ENCODE peak calls at places on chromosomes 12 and 14, in eight cellular contexts. One of them, this sample, is unnamed.

GRCh38 chr14:104395276-104395675 is 184.3 kb upstream of the C14orf180 start:
- DNase-seq in CD8-positive, alpha-beta memory T cell: no peak
- DNase-seq in cardiac septum: peak; percentile 57
- DNase-seq in stimulated activated CD4-positive, alpha-beta T cell treated with anti-CD3 and anti-CD28 coated beads, TNF-alpha, amount 100 ng/mL, for 48 hours: no peak
- DNase-seq in EL: no peak
- DNase-seq in M059J: no peak
- DNase-seq in brain microvascular endothelial cell: no peak
- DNase-seq in germinal center: no peak
- DNase-seq in this sample: no peak

GRCh38 chr14:59754256-59754655 is 116.3 kb downstream of the RTN1 start:
- DNase-seq in stimulated activated CD4-positive, alpha-beta T cell treated with anti-CD3 and anti-CD28 coated beads, TNF-alpha, amount 100 ng/mL, for 48 hours: no peak
- DNase-seq in cardiac septum: no peak
- DNase-seq in brain microvascular endothelial cell: no peak
- DNase-seq in EL: peak; percentile 17
- DNase-seq in M059J: no peak
- DNase-seq in germinal center: no peak
- DNase-seq in CD8-positive, alpha-beta memory T cell: no peak
- DNase-seq in this sample: no peak

GRCh38 chr12:2619136-2619535 is 175.6 kb upstream of the FKBP4 start:
- DNase-seq in EL: no peak
- DNase-seq in M059J: no peak
- DNase-seq in CD8-positive, alpha-beta memory T cell: no peak
- DNase-seq in germinal center: no peak
- DNase-seq in cardiac septum: no peak
- DNase-seq in stimulated activated CD4-positive, alpha-beta T cell treated with anti-CD3 and anti-CD28 coated beads, TNF-alpha, amount 100 ng/mL, for 48 hours: no peak
- DNase-seq in brain microvascular endothelial cell: no peak
- DNase-seq in this sample: no peak

GRCh38 chr12:127162902-127163301 is 1104.1 kb upstream of the TMEM132C start:
- DNase-seq in germinal center: no peak
- DNase-seq in M059J: peak; percentile 76
- DNase-seq in stimulated activated CD4-positive, alpha-beta T cell treated with anti-CD3 and anti-CD28 coated beads, TNF-alpha, amount 100 ng/mL, for 48 hours: peak; percentile 21
- DNase-seq in EL: peak; percentile 78
- DNase-seq in brain microvascular endothelial cell: peak; percentile 76
- DNase-seq in CD8-positive, alpha-beta memory T cell: no peak
- DNase-seq in cardiac septum: no peak
- DNase-seq in this sample: no peak

GRCh38 chr14:51479584-51480305 is 172.0 kb upstream of the FRMD6 start:
- DNase-seq in germinal center: no peak
- DNase-seq in M059J: peak; percentile 51
- DNase-seq in stimulated activated CD4-positive, alpha-beta T cell treated with anti-CD3 and anti-CD28 coated beads, TNF-alpha, amount 100 ng/mL, for 48 hours: no peak
- DNase-seq in CD8-positive, alpha-beta memory T cell: no peak
- DNase-seq in cardiac septum: no peak
- DNase-seq in EL: no peak
- DNase-seq in brain microvascular endothelial cell: no peak
- DNase-seq in this sample: no peak

GRCh38 chr12:87967871-87968270 is 61.3 kb downstream of the C12orf50 start:
- DNase-seq in stimulated activated CD4-positive, alpha-beta T cell treated with anti-CD3 and anti-CD28 coated beads, TNF-alpha, amount 100 ng/mL, for 48 hours: no peak
- DNase-seq in M059J: peak; percentile 8
- DNase-seq in EL: no peak
- DNase-seq in germinal center: no peak
- DNase-seq in cardiac septum: no peak
- DNase-seq in brain microvascular endothelial cell: no peak
- DNase-seq in CD8-positive, alpha-beta memory T cell: no peak
- DNase-seq in this sample: no peak

GRCh38 chr14:38238332-38238731 is 17.6 kb downstream of the CLEC14A start:
- DNase-seq in stimulated activated CD4-positive, alpha-beta T cell treated with anti-CD3 and anti-CD28 coated beads, TNF-alpha, amount 100 ng/mL, for 48 hours: no peak
- DNase-seq in brain microvascular endothelial cell: no peak
- DNase-seq in EL: peak; percentile 61
- DNase-seq in M059J: peak; percentile 36
- DNase-seq in germinal center: no peak
- DNase-seq in CD8-positive, alpha-beta memory T cell: no peak
- DNase-seq in cardiac septum: no peak
- DNase-seq in this sample: no peak

GRCh38 chr12:19712041-19712440 is 272.7 kb downstream of the AEBP2 start:
- DNase-seq in stimulated activated CD4-positive, alpha-beta T cell treated with anti-CD3 and anti-CD28 coated beads, TNF-alpha, amount 100 ng/mL, for 48 hours: no peak
- DNase-seq in EL: peak; percentile 82
- DNase-seq in brain microvascular endothelial cell: peak; percentile 86
- DNase-seq in cardiac septum: no peak
- DNase-seq in CD8-positive, alpha-beta memory T cell: no peak
- DNase-seq in germinal center: no peak
- DNase-seq in M059J: peak; percentile 90
- DNase-seq in this sample: no peak

GRCh38 chr12:14948672-14949071 is 10.3 kb upstream of the ERP27 start:
- DNase-seq in M059J: peak; percentile 92
- DNase-seq in stimulated activated CD4-positive, alpha-beta T cell treated with anti-CD3 and anti-CD28 coated beads, TNF-alpha, amount 100 ng/mL, for 48 hours: no peak
- DNase-seq in EL: peak; percentile 79
- DNase-seq in brain microvascular endothelial cell: peak; percentile 84
- DNase-seq in cardiac septum: no peak
- DNase-seq in germinal center: peak; percentile 77
- DNase-seq in CD8-positive, alpha-beta memory T cell: peak; percentile 48
- DNase-seq in this sample: no peak

GRCh38 chr12:102095677-102096263 is 24.1 kb downstream of the NUP37 start:
- DNase-seq in brain microvascular endothelial cell: peak; percentile 41
- DNase-seq in stimulated activated CD4-positive, alpha-beta T cell treated with anti-CD3 and anti-CD28 coated beads, TNF-alpha, amount 100 ng/mL, for 48 hours: no peak
- DNase-seq in germinal center: no peak
- DNase-seq in cardiac septum: no peak
- DNase-seq in CD8-positive, alpha-beta memory T cell: no peak
- DNase-seq in M059J: peak; percentile 9
- DNase-seq in EL: peak; percentile 15
- DNase-seq in this sample: no peak

GRCh38 chr14:35961697-35962274 is 135.6 kb downstream of the BRMS1L start:
- DNase-seq in EL: no peak
- DNase-seq in CD8-positive, alpha-beta memory T cell: no peak
- DNase-seq in germinal center: no peak
- DNase-seq in M059J: no peak
- DNase-seq in stimulated activated CD4-positive, alpha-beta T cell treated with anti-CD3 and anti-CD28 coated beads, TNF-alpha, amount 100 ng/mL, for 48 hours: no peak
- DNase-seq in brain microvascular endothelial cell: no peak
- DNase-seq in cardiac septum: no peak
- DNase-seq in this sample: no peak

GRCh38 chr12:92042791-92043531 is 102.7 kb downstream of the BTG1 start:
- DNase-seq in brain microvascular endothelial cell: no peak
- DNase-seq in CD8-positive, alpha-beta memory T cell: no peak
- DNase-seq in M059J: peak; percentile 72
- DNase-seq in EL: peak; percentile 43
- DNase-seq in germinal center: no peak
- DNase-seq in cardiac septum: no peak
- DNase-seq in stimulated activated CD4-positive, alpha-beta T cell treated with anti-CD3 and anti-CD28 coated beads, TNF-alpha, amount 100 ng/mL, for 48 hours: no peak
- DNase-seq in this sample: no peak

GRCh38 chr12:31650927-31651326 is 8.6 kb upstream of the ETFBKMT start:
- DNase-seq in cardiac septum: no peak
- DNase-seq in stimulated activated CD4-positive, alpha-beta T cell treated with anti-CD3 and anti-CD28 coated beads, TNF-alpha, amount 100 ng/mL, for 48 hours: no peak
- DNase-seq in germinal center: no peak
- DNase-seq in EL: peak; percentile 19
- DNase-seq in M059J: peak; percentile 78
- DNase-seq in CD8-positive, alpha-beta memory T cell: no peak
- DNase-seq in brain microvascular endothelial cell: no peak
- DNase-seq in this sample: no peak

GRCh38 chr12:116406529-116406928 is 129.0 kb upstream of the MED13L start:
- DNase-seq in EL: peak; percentile 94
- DNase-seq in stimulated activated CD4-positive, alpha-beta T cell treated with anti-CD3 and anti-CD28 coated beads, TNF-alpha, amount 100 ng/mL, for 48 hours: no peak
- DNase-seq in CD8-positive, alpha-beta memory T cell: no peak
- DNase-seq in M059J: peak; percentile 96
- DNase-seq in germinal center: no peak
- DNase-seq in cardiac septum: peak; percentile 89
- DNase-seq in brain microvascular endothelial cell: peak; percentile 67
- DNase-seq in this sample: no peak

GRCh38 chr12:46219892-46220655 is 48.8 kb downstream of the SLC38A1 start:
- DNase-seq in brain microvascular endothelial cell: peak; percentile 57
- DNase-seq in stimulated activated CD4-positive, alpha-beta T cell treated with anti-CD3 and anti-CD28 coated beads, TNF-alpha, amount 100 ng/mL, for 48 hours: peak; percentile 51
- DNase-seq in EL: peak; percentile 92
- DNase-seq in germinal center: no peak
- DNase-seq in CD8-positive, alpha-beta memory T cell: peak; percentile 67
- DNase-seq in M059J: peak; percentile 98
- DNase-seq in cardiac septum: no peak
- DNase-seq in this sample: no peak

GRCh38 chr12:15227004-15227679 is 5.9 kb upstream of the RERG start:
- DNase-seq in cardiac septum: no peak
- DNase-seq in stimulated activated CD4-positive, alpha-beta T cell treated with anti-CD3 and anti-CD28 coated beads, TNF-alpha, amount 100 ng/mL, for 48 hours: no peak
- DNase-seq in M059J: peak; percentile 37
- DNase-seq in brain microvascular endothelial cell: peak; percentile 65
- DNase-seq in EL: peak; percentile 42
- DNase-seq in CD8-positive, alpha-beta memory T cell: no peak
- DNase-seq in germinal center: peak; percentile 21
- DNase-seq in this sample: no peak

GRCh38 chr12:124720687-124721500 is 142.8 kb downstream of the SCARB1 start:
- DNase-seq in cardiac septum: no peak
- DNase-seq in CD8-positive, alpha-beta memory T cell: no peak
- DNase-seq in M059J: peak; percentile 94
- DNase-seq in stimulated activated CD4-positive, alpha-beta T cell treated with anti-CD3 and anti-CD28 coated beads, TNF-alpha, amount 100 ng/mL, for 48 hours: no peak
- DNase-seq in germinal center: no peak
- DNase-seq in EL: peak; percentile 72
- DNase-seq in brain microvascular endothelial cell: no peak
- DNase-seq in this sample: no peak

GRCh38 chr12:58711968-58712367 is 208.3 kb downstream of the LRIG3 start:
- DNase-seq in EL: peak; percentile 49
- DNase-seq in M059J: peak; percentile 84
- DNase-seq in cardiac septum: no peak
- DNase-seq in CD8-positive, alpha-beta memory T cell: no peak
- DNase-seq in germinal center: no peak
- DNase-seq in brain microvascular endothelial cell: peak; percentile 68
- DNase-seq in stimulated activated CD4-positive, alpha-beta T cell treated with anti-CD3 and anti-CD28 coated beads, TNF-alpha, amount 100 ng/mL, for 48 hours: no peak
- DNase-seq in this sample: no peak

GRCh38 chr12:18320036-18320617 is 58.8 kb downstream of the PIK3C2G start:
- DNase-seq in brain microvascular endothelial cell: peak; percentile 80
- DNase-seq in EL: peak; percentile 89
- DNase-seq in CD8-positive, alpha-beta memory T cell: no peak
- DNase-seq in M059J: peak; percentile 71
- DNase-seq in stimulated activated CD4-positive, alpha-beta T cell treated with anti-CD3 and anti-CD28 coated beads, TNF-alpha, amount 100 ng/mL, for 48 hours: no peak
- DNase-seq in germinal center: no peak
- DNase-seq in cardiac septum: no peak
- DNase-seq in this sample: no peak

GRCh38 chr12:80708535-80709328 is 1.3 kb downstream of the MYF6 start:
- DNase-seq in cardiac septum: no peak
- DNase-seq in brain microvascular endothelial cell: no peak
- DNase-seq in CD8-positive, alpha-beta memory T cell: no peak
- DNase-seq in stimulated activated CD4-positive, alpha-beta T cell treated with anti-CD3 and anti-CD28 coated beads, TNF-alpha, amount 100 ng/mL, for 48 hours: no peak
- DNase-seq in EL: no peak
- DNase-seq in germinal center: no peak
- DNase-seq in M059J: no peak
- DNase-seq in this sample: no peak

GRCh38 chr14:104844306-104845032 is 20.6 kb upstream of the CEP170B start:
- DNase-seq in CD8-positive, alpha-beta memory T cell: no peak
- DNase-seq in germinal center: no peak
- DNase-seq in brain microvascular endothelial cell: no peak
- DNase-seq in stimulated activated CD4-positive, alpha-beta T cell treated with anti-CD3 and anti-CD28 coated beads, TNF-alpha, amount 100 ng/mL, for 48 hours: no peak
- DNase-seq in EL: no peak
- DNase-seq in M059J: no peak
- DNase-seq in cardiac septum: peak; percentile 61
- DNase-seq in this sample: no peak

GRCh38 chr14:20607617-20608016 is 16.4 kb upstream of the RNASE12 start:
- DNase-seq in M059J: no peak
- DNase-seq in brain microvascular endothelial cell: no peak
- DNase-seq in germinal center: no peak
- DNase-seq in stimulated activated CD4-positive, alpha-beta T cell treated with anti-CD3 and anti-CD28 coated beads, TNF-alpha, amount 100 ng/mL, for 48 hours: no peak
- DNase-seq in EL: no peak
- DNase-seq in CD8-positive, alpha-beta memory T cell: no peak
- DNase-seq in cardiac septum: no peak
- DNase-seq in this sample: no peak

GRCh38 chr14:38944691-38945090 is 158.3 kb downstream of the SEC23A start:
- DNase-seq in EL: no peak
- DNase-seq in CD8-positive, alpha-beta memory T cell: no peak
- DNase-seq in cardiac septum: no peak
- DNase-seq in M059J: no peak
- DNase-seq in germinal center: no peak
- DNase-seq in brain microvascular endothelial cell: no peak
- DNase-seq in stimulated activated CD4-positive, alpha-beta T cell treated with anti-CD3 and anti-CD28 coated beads, TNF-alpha, amount 100 ng/mL, for 48 hours: no peak
- DNase-seq in this sample: no peak

GRCh38 chr12:47837190-47838171 is 17.8 kb upstream of the HDAC7 start:
- DNase-seq in stimulated activated CD4-positive, alpha-beta T cell treated with anti-CD3 and anti-CD28 coated beads, TNF-alpha, amount 100 ng/mL, for 48 hours: no peak
- DNase-seq in cardiac septum: peak; percentile 87
- DNase-seq in EL: peak; percentile 74
- DNase-seq in brain microvascular endothelial cell: no peak
- DNase-seq in germinal center: peak; percentile 75
- DNase-seq in M059J: peak; percentile 73
- DNase-seq in CD8-positive, alpha-beta memory T cell: peak; percentile 53
- DNase-seq in this sample: no peak

GRCh38 chr12:46562625-46563228 is 190.2 kb upstream of the SLC38A2 start:
- DNase-seq in cardiac septum: no peak
- DNase-seq in CD8-positive, alpha-beta memory T cell: no peak
- DNase-seq in M059J: peak; percentile 94
- DNase-seq in germinal center: no peak
- DNase-seq in stimulated activated CD4-positive, alpha-beta T cell treated with anti-CD3 and anti-CD28 coated beads, TNF-alpha, amount 100 ng/mL, for 48 hours: no peak
- DNase-seq in EL: peak; percentile 87
- DNase-seq in brain microvascular endothelial cell: peak; percentile 83
- DNase-seq in this sample: no peak

GRCh38 chr14:89351958-89352404 is 65.1 kb downstream of the FOXN3 start:
- DNase-seq in CD8-positive, alpha-beta memory T cell: no peak
- DNase-seq in stimulated activated CD4-positive, alpha-beta T cell treated with anti-CD3 and anti-CD28 coated beads, TNF-alpha, amount 100 ng/mL, for 48 hours: no peak
- DNase-seq in brain microvascular endothelial cell: no peak
- DNase-seq in cardiac septum: no peak
- DNase-seq in EL: no peak
- DNase-seq in germinal center: no peak
- DNase-seq in M059J: peak; percentile 21
- DNase-seq in this sample: no peak

GRCh38 chr12:86264451-86265328 is 8.5 kb upstream of the MGAT4C start:
- DNase-seq in M059J: peak; percentile 34
- DNase-seq in CD8-positive, alpha-beta memory T cell: no peak
- DNase-seq in stimulated activated CD4-positive, alpha-beta T cell treated with anti-CD3 and anti-CD28 coated beads, TNF-alpha, amount 100 ng/mL, for 48 hours: no peak
- DNase-seq in germinal center: no peak
- DNase-seq in EL: no peak
- DNase-seq in brain microvascular endothelial cell: no peak
- DNase-seq in cardiac septum: no peak
- DNase-seq in this sample: no peak

GRCh38 chr14:98580131-98580678 is 691.8 kb downstream of the BCL11B start:
- DNase-seq in germinal center: no peak
- DNase-seq in M059J: no peak
- DNase-seq in CD8-positive, alpha-beta memory T cell: no peak
- DNase-seq in stimulated activated CD4-positive, alpha-beta T cell treated with anti-CD3 and anti-CD28 coated beads, TNF-alpha, amount 100 ng/mL, for 48 hours: no peak
- DNase-seq in cardiac septum: no peak
- DNase-seq in EL: no peak
- DNase-seq in brain microvascular endothelial cell: no peak
- DNase-seq in this sample: no peak

GRCh38 chr12:121167232-121167820 is 34.6 kb downstream of the P2RX7 start:
- DNase-seq in cardiac septum: no peak
- DNase-seq in M059J: peak; percentile 19
- DNase-seq in brain microvascular endothelial cell: no peak
- DNase-seq in EL: no peak
- DNase-seq in germinal center: no peak
- DNase-seq in CD8-positive, alpha-beta memory T cell: no peak
- DNase-seq in stimulated activated CD4-positive, alpha-beta T cell treated with anti-CD3 and anti-CD28 coated beads, TNF-alpha, amount 100 ng/mL, for 48 hours: no peak
- DNase-seq in this sample: no peak

GRCh38 chr14:58297412-58297761 is 968 bp upstream of the ARID4A start:
- DNase-seq in brain microvascular endothelial cell: peak; percentile 33
- DNase-seq in stimulated activated CD4-positive, alpha-beta T cell treated with anti-CD3 and anti-CD28 coated beads, TNF-alpha, amount 100 ng/mL, for 48 hours: no peak
- DNase-seq in cardiac septum: no peak
- DNase-seq in germinal center: no peak
- DNase-seq in EL: no peak
- DNase-seq in CD8-positive, alpha-beta memory T cell: no peak
- DNase-seq in M059J: no peak
- DNase-seq in this sample: no peak

GRCh38 chr14:98682031-98682430 is 590.0 kb downstream of the BCL11B start:
- DNase-seq in stimulated activated CD4-positive, alpha-beta T cell treated with anti-CD3 and anti-CD28 coated beads, TNF-alpha, amount 100 ng/mL, for 48 hours: no peak
- DNase-seq in EL: no peak
- DNase-seq in CD8-positive, alpha-beta memory T cell: no peak
- DNase-seq in brain microvascular endothelial cell: no peak
- DNase-seq in cardiac septum: no peak
- DNase-seq in M059J: no peak
- DNase-seq in germinal center: no peak
- DNase-seq in this sample: no peak

GRCh38 chr12:47736877-47737676 is 11.8 kb upstream of the ENDOU start:
- DNase-seq in M059J: peak; percentile 31
- DNase-seq in cardiac septum: peak; percentile 90
- DNase-seq in brain microvascular endothelial cell: no peak
- DNase-seq in germinal center: no peak
- DNase-seq in EL: peak; percentile 74
- DNase-seq in stimulated activated CD4-positive, alpha-beta T cell treated with anti-CD3 and anti-CD28 coated beads, TNF-alpha, amount 100 ng/mL, for 48 hours: no peak
- DNase-seq in CD8-positive, alpha-beta memory T cell: no peak
- DNase-seq in this sample: no peak

GRCh38 chr14:36176524-36176923 is at the start of gene PTCSC3:
- DNase-seq in M059J: no peak
- DNase-seq in cardiac septum: no peak
- DNase-seq in brain microvascular endothelial cell: no peak
- DNase-seq in EL: no peak
- DNase-seq in germinal center: no peak
- DNase-seq in stimulated activated CD4-positive, alpha-beta T cell treated with anti-CD3 and anti-CD28 coated beads, TNF-alpha, amount 100 ng/mL, for 48 hours: no peak
- DNase-seq in CD8-positive, alpha-beta memory T cell: no peak
- DNase-seq in this sample: no peak

This sample was measured in GM12892.